ENCODE peak calls at places on chromosomes 2 and 18, in seven cellular contexts. H, A, S, N, E, K and J are unnamed samples.

GRCh38 chr2:176653856-176654443 is 384.7 kb downstream of the MTX2 start:
- DNase-seq in H (peak; percentile 69), A (peak; percentile 72), S (peak; percentile 82), N (peak; percentile 76), E (no peak), K (peak; percentile 44), J (no peak)

GRCh38 chr2:130846686-130847375 is 10.1 kb downstream of the ARHGEF4 start:
- DNase-seq in H (no peak), A (peak; percentile 74), S (no peak), N (no peak), E (no peak), K (no peak), J (no peak)

GRCh38 chr2:174787485-174788205 is 23.4 kb upstream of the CHRNA1 start:
- DNase-seq in H (peak; percentile 97), A (peak; percentile 96), S (no peak), N (no peak), E (peak; percentile 95), K (no peak), J (peak; percentile 100)

GRCh38 chr2:26355038-26355995 is 8.7 kb upstream of the ADGRF3 start:
- DNase-seq in H (peak; percentile 97), A (peak; percentile 88), S (peak; percentile 57), N (no peak), E (no peak), K (peak; percentile 75), J (peak; percentile 72)

GRCh38 chr2:70007151-70007550 is 45.7 kb upstream of the ASPRV1 start:
- DNase-seq in H (no peak), A (no peak), S (no peak), N (no peak), E (no peak), K (no peak), J (no peak)

GRCh38 chr18:40708726-40709125 is 1246.3 kb upstream of the PIK3C3 start:
- DNase-seq in H (no peak), A (peak; percentile 6), S (no peak), N (no peak), E (no peak), K (no peak), J (no peak)

GRCh38 chr2:6913415-6914157 is 3.6 kb upstream of the RNF144A start:
- DNase-seq in H (no peak), A (no peak), S (no peak), N (no peak), E (no peak), K (no peak), J (no peak)

GRCh38 chr18:63505566-63506335 is 29.0 kb downstream of the SERPINB5 start:
- DNase-seq in H (peak; percentile 39), A (peak; percentile 29), S (peak; percentile 53), N (no peak), E (no peak), K (peak; percentile 44), J (no peak)

GRCh38 chr2:235957231-235957630 is 211.0 kb downstream of the GBX2 start:
- DNase-seq in H (no peak), A (no peak), S (no peak), N (no peak), E (no peak), K (no peak), J (no peak)

GRCh38 chr2:216083464-216084279 is 2.0 kb downstream of the TMEM169 start:
- DNase-seq in H (peak; percentile 78), A (peak; percentile 38), S (no peak), N (no peak), E (no peak), K (no peak), J (no peak)

GRCh38 chr2:150483532-150483931 is 3.9 kb downstream of the RND3 start:
- DNase-seq in H (no peak), A (no peak), S (no peak), N (no peak), E (no peak), K (no peak), J (no peak)
- H3K4me3 ChIP-seq in H (peak overlapping the region; percentile 96), A (no peak overlapping the region), S (no peak overlapping the region), N (no peak overlapping the region), E (no peak overlapping the region), K (peak overlapping the region; percentile 84), J (peak overlapping the region; percentile 98)

DNA sequence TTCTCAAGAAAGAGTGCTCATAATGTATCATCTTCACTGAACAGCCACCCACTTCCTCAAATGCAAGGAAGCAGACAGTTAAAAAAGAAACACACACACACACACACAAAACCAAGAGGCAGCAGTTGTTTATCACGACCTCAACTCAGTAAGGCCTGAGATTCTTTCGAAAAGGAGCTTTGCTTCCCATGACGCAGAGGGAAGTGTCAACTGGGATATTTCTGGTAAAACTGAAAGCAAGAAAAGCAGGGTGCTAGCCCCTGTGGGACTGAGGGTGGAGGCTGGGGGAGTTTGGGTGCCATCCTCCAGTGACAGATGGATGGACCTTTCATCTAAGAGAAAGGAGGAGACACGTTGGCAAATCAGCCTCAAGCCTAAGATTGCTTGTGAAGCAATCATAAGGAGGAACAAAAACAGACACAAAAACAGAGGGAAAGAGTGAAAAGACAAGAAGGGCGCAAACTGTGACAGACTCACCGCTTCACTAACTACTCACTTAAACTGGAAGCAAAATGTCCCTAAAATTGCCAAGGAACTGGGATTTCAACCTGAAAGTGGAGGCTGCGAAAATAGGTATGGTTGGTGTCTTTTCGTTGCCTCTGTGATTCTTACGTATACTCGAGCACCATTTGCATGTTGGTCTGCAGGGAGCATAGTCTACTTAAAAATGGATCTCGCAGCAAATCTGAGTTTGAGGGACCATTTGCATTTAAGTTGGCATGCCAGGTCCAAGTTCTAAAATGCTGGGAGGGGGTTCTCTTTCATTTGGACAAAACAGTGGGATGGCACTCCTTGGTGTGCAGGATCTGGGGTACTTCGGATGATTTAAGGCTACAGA is at the start of gene ARHGAP25:
- DNase-seq in H (peak; percentile 38), A (no peak), S (peak; percentile 89), N (no peak), E (no peak), K (no peak), J (no peak)
- H3K4me3 ChIP-seq in H (no peak within 1 kb of the TSS), A (no peak within 1 kb of the TSS), S (peak within 1 kb of the TSS; percentile 75), N (peak within 1 kb of the TSS; percentile 41), E (no peak within 1 kb of the TSS), K (no peak within 1 kb of the TSS), J (no peak within 1 kb of the TSS)

DNA sequence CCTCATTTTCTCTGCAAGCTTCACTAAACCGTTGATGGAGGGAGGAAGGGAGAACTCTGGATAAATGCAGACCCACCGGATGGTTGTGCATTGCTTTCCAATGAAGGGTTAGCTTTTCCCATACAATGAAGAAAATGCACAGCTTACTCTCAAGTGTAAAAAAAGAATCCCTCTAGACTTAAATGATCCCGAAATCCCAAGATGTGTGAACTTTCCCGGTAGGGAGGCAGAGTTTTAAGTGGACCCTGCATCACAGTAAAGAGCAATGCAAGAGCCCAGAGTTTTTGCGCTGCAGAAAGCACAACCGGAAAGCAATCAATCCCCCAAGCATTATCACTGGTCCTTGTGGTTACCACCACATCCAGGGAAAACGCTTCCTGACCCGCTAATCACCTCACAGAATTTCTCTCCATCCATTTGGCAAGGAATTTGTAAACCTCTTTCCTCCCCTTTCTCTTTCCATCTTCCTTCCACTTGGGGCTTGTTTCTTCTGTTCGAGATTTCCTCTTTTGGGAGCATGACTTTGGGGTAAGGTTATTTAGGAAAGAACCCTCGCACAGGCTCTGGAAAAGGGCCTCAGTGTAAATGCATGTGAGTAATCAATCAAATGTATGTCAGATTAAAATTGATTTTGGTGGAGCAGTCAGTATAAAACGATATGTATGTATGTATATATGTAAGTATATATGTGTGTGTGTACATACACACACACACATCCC is 1.4 kb downstream of the PLCL1 start:
- DNase-seq in H (no peak), A (no peak), S (no peak), N (no peak), E (no peak), K (no peak), J (no peak)
- H3K4me3 ChIP-seq in H (peak overlapping the region; percentile 80), A (peak overlapping the region; percentile 65), S (no peak overlapping the region), N (peak overlapping the region; percentile 87), E (no peak overlapping the region), K (peak overlapping the region; percentile 57), J (peak overlapping the region; percentile 65)

DNA sequence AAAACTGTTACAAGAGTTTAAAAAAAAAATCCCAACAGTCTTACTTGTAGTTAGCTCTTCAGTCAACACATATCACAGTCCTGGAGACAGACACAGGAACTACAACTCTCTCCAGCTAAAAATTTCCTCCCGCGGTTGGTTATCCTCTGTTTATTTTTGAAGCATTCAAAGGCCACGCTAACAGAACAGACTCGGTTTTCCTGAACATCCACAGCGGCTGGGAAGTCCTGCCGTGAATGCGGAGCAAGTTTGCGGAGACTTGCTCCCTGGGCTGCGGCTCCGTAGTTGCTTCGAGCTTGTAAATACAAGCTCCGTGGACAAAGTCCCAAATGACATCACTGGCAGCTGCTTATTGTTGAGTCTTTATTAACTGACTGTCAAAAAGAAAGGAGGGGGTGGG is at the start of gene NCKAP5:
- DNase-seq in H (peak; percentile 73), A (peak; percentile 73), S (no peak), N (peak; percentile 44), E (no peak), K (peak; percentile 38), J (no peak)
- H3K4me3 ChIP-seq in H (peak within 1 kb of the TSS; percentile 74), A (peak within 1 kb of the TSS; percentile 48), S (no peak within 1 kb of the TSS), N (peak within 1 kb of the TSS; percentile 43), E (no peak within 1 kb of the TSS), K (peak within 1 kb of the TSS; percentile 35), J (peak within 1 kb of the TSS; percentile 15)

GRCh38 chr2:197311521-197312033 is 997 bp upstream of the ANKRD44 start:
- DNase-seq in H (peak; percentile 23), A (no peak), S (peak; percentile 28), N (no peak), E (no peak), K (no peak), J (no peak)
- H3K4me3 ChIP-seq in H (peak overlapping the region; percentile 77), A (no peak overlapping the region), S (peak overlapping the region; percentile 59), N (peak overlapping the region; percentile 68), E (no peak overlapping the region), K (peak overlapping the region; percentile 97), J (no peak overlapping the region)